ENCODE peak calls at places on chromosomes 11 and 22, in five cellular contexts. E, R, K, S and H are unnamed samples. For H3K4me1, the result is how much of the 10 kb centered on the place peaks cover.

GRCh38 chr11:59463176-59463575 is 6.4 kb downstream of the OR4D6 start:
- DNase-seq in E (no peak), R (no peak), K (no peak), S (no peak), H (no peak)

GRCh38 chr11:79026803-79027445 is 413.9 kb downstream of the TENM4 start:
- DNase-seq in E (peak), R (no peak), K (no peak), S (no peak), H (no peak)

GRCh38 chr11:102599642-102600261 is 25.4 kb downstream of the MMP20 start:
- DNase-seq in E (peak), R (no peak), K (no peak), S (no peak), H (no peak)

GRCh38 chr22:38317237-38317994 is at the start of gene CSNK1E:
- DNase-seq in E (peak), R (peak), K (peak), S (peak), H (peak)

GRCh38 chr11:44601471-44602370 is 36.3 kb downstream of the CD82 start:
- DNase-seq in E (no peak), R (no peak), K (no peak), S (no peak), H (no peak)

GRCh38 chr11:69918231-69918937 is 99.2 kb upstream of the FGF3 start:
- DNase-seq in E (no peak), R (no peak), K (no peak), S (peak), H (no peak)

GRCh38 chr11:86440305-86440716 is 65.6 kb downstream of the CCDC81 start:
- DNase-seq in E (no peak), R (no peak), K (no peak), S (no peak), H (no peak)

GRCh38 chr11:100674212-100674611 is 12.9 kb upstream of the ARHGAP42 start:
- DNase-seq in E (no peak), R (no peak), K (no peak), S (no peak), H (no peak)

GRCh38 chr11:118636569-118637290 is 29.3 kb downstream of the PHLDB1 start:
- DNase-seq in E (no peak), R (no peak), K (no peak), S (no peak), H (no peak)

GRCh38 chr22:17232406-17232805 is 13.2 kb upstream of the ADA2 start:
- DNase-seq in E (no peak), R (no peak), K (no peak), S (no peak), H (no peak)

GRCh38 chr22:30185129-30185528 is 61.4 kb downstream of the LIF start:
- DNase-seq in E (peak), R (no peak), K (no peak), S (no peak), H (no peak)

GRCh38 chr22:28413612-28414011 is 266.0 kb downstream of the TTC28 start:
- DNase-seq in E (no peak), R (no peak), K (no peak), S (no peak), H (no peak)

GRCh38 chr22:45743687-45744086 is 72.1 kb downstream of the ATXN10 start:
- DNase-seq in E (no peak), R (no peak), K (no peak), S (no peak), H (no peak)

GRCh38 chr11:116928102-116928777 is 90.8 kb upstream of the APOA1 start:
- DNase-seq in E (peak), R (no peak), K (no peak), S (no peak), H (peak)

GRCh38 chr22:48407256-48407955 is 1420.3 kb downstream of the BRD1 start:
- DNase-seq in E (no peak), R (no peak), K (no peak), S (no peak), H (no peak)

GRCh38 chr22:36049678-36049997 is 21.0 kb upstream of the RBFOX2 start:
- DNase-seq in E (no peak), R (peak), K (no peak), S (no peak), H (no peak)

GRCh38 chr22:37618674-37619073 is 10.0 kb downstream of the GGA1 start:
- DNase-seq in E (no peak), R (no peak), K (no peak), S (no peak), H (no peak)

GRCh38 chr22:30275625-30276024 is 9.0 kb upstream of the OSM start:
- DNase-seq in E (peak), R (no peak), K (no peak), S (no peak), H (no peak)

GRCh38 chr11:111490496-111490895 is 21.7 kb downstream of the BTG4 start:
- DNase-seq in E (no peak), R (no peak), K (no peak), S (no peak), H (no peak)

GRCh38 chr22:26903030-26903856 is 245.9 kb downstream of the MIAT start:
- DNase-seq in E (no peak), R (peak), K (peak), S (no peak), H (no peak)

GRCh38 chr11:75151346-75152047 is 590 bp downstream of the SLCO2B1 start:
- DNase-seq in E (no peak), R (no peak), K (no peak), S (no peak), H (no peak)

GRCh38 chr11:130760515-130761125 is 155.7 kb downstream of the SNX19 start:
- DNase-seq in E (no peak), R (no peak), K (no peak), S (no peak), H (no peak)

GRCh38 chr11:12457030-12457600 is 79.7 kb downstream of the PARVA start:
- DNase-seq in E (no peak), R (no peak), K (no peak), S (no peak), H (no peak)

GRCh38 chr11:17230867-17231851 is 23.4 kb upstream of the PIK3C2A start:
- DNase-seq in E (peak), R (no peak), K (no peak), S (no peak), H (no peak)

GRCh38 chr11:19642185-19642591 is 70.4 kb upstream of the NAV2 start:
- DNase-seq in E (no peak), R (no peak), K (no peak), S (no peak), H (no peak)

GRCh38 chr22:47018010-47018910 is 255.8 kb downstream of the TBC1D22A start:
- DNase-seq in E (no peak), R (no peak), K (no peak), S (peak), H (no peak)

GRCh38 chr11:78168539-78169477 is 19.6 kb downstream of the KCTD21 start:
- DNase-seq in E (no peak), R (peak), K (peak), S (peak), H (no peak)

GRCh38 chr11:27777013-27777412 is 76.8 kb upstream of the BDNF start:
- DNase-seq in E (no peak), R (no peak), K (no peak), S (no peak), H (no peak)

GRCh38 chr11:124115782-124116616 is 749 bp downstream of the VWA5A start:
- DNase-seq in E (peak), R (peak), K (peak), S (peak), H (no peak)
- H3K4me3 ChIP-seq in E (peak), R (peak), K (peak), S (peak), H (peak)

GRCh38 chr11:94150704-94151103 is 22.1 kb downstream of the PANX1 start:
- DNase-seq in E (no peak), R (no peak), K (no peak), S (no peak), H (no peak)

GRCh38 chr11:94151311-94151710 is 22.7 kb downstream of the PANX1 start:
- DNase-seq in E (no peak), R (no peak), K (no peak), S (no peak), H (no peak)

GRCh38 chr11:94150056-94150455 is 21.4 kb downstream of the PANX1 start:
- DNase-seq in E (no peak), R (no peak), K (no peak), S (no peak), H (no peak)

GRCh38 chr11:94148189-94148588 is 19.5 kb downstream of the PANX1 start:
- DNase-seq in E (no peak), R (no peak), K (no peak), S (no peak), H (no peak)

DNA sequence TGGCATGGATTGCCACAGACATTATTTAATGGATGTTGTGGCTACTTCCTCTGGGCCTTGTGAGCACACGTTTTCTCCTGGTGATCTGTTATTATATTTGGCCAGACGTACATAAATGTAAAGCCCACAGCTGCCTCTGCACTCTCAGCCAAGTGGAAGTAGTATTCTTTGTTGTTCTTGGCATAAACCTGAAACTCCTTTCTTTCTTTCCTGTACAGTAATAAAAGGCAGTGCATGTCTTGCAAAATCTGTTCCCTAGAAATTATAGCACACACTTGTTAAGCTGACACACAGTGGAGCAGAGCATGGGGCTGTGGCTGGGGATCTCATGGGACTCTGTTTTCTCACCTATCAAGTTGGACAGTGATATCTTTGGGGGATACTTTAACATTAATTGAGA is 20.8 kb downstream of the PANX1 start:
- DNase-seq in E (no peak), R (no peak), K (no peak), S (no peak), H (no peak)
- H3K4me1 ChIP-seq in E (under half), R (under half), K (under half), S (half or more), H (under half)

GRCh38 chr11:47269829-47270305 is at the start of gene MADD:
- DNase-seq in E (peak), R (peak), K (peak), S (peak), H (peak)
- H3K27ac ChIP-seq in E (peak), R (peak), K (peak), S (peak), H (peak)

GRCh38 chr11:57649826-57650738 is at the start of gene YPEL4:
- DNase-seq in E (peak), R (peak), K (peak), S (no peak), H (peak)

GRCh38 chr11:57647368-57647767 is 2.3 kb downstream of the YPEL4 start:
- DNase-seq in E (no peak), R (peak), K (peak), S (no peak), H (no peak)

GRCh38 chr11:57647960-57648776 is 1.5 kb downstream of the YPEL4 start:
- DNase-seq in E (no peak), R (peak), K (peak), S (no peak), H (no peak)

GRCh38 chr11:57650739-57651090 is 1.0 kb upstream of the YPEL4 start:
- DNase-seq in E (no peak), R (no peak), K (no peak), S (no peak), H (no peak)

DNA sequence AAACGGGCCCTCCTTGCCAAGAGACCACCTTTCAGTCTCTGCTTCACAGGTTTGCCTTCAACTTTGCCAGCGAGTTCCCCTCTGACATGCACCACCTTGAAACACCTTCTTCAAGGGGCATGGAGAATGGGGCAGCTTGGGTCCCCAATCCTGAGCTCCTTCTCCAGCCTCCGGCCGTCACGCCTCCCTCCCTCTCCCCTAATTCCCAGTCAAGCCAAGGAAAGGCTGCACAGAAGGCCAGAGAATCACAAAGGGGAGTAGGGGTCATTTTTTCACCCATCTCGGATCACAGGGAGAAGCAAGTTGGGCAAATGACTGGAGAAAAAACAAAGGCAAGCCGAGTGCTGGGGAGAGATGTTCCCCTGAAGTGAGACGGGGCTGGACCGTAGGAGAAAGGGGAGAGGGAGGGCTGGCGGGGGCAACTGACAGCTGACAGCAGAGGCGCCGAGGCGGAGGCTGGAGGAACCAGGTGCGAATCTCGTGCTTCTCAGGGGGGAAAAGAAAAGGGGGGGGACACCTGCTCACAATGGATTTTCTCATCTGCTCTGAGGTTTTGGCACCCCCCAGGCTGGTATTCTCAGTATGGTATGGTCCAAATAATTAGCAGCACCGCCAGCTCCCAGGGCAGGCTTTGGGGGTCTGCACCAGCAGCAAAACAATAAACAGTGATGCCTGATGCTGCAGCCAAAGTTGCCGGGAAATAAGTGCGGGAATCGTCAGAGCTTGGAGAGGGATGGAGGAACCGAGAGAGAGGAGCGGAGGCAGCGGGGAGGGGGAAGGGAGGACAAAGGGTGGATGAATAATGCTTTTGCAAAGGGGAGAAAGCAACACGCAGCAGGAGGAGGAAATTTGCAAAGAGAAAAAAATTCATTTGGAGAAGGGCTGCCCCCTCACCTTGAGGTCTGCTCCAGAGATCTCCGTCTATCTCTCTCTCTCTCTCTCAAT is 649 bp downstream of the YPEL4 start:
- DNase-seq in E (no peak), R (peak), K (peak), S (no peak), H (no peak)
- H3K4me3 ChIP-seq in E (peak), R (peak), K (peak), S (peak), H (peak)